ENCODE peak calls at places on chromosome 7, in six cellular contexts. E is A549, H is endothelial cell of umbilical vein, M is K562, D is GM12878, U is HepG2. J is an unnamed sample.

GRCh38 chr7:17158261-17158660 is 140.2 kb upstream of the AHR start:
- DNase-seq in E (no peak), H (no peak), M (no peak), D (no peak), U (peak), J (no peak)

GRCh38 chr7:98949336-98950044 is 71.2 kb downstream of the TRRAP start:
- DNase-seq in E (no peak), H (no peak), M (no peak), D (no peak), U (no peak), J (no peak)

GRCh38 chr7:118214051-118214832 is 10.3 kb upstream of the ANKRD7 start:
- DNase-seq in E (peak), H (peak), M (no peak), D (peak), U (no peak), J (no peak)

GRCh38 chr7:21108182-21108581 is 319.7 kb upstream of the SP4 start:
- DNase-seq in E (no peak), H (no peak), M (no peak), D (no peak), U (no peak), J (no peak)

GRCh38 chr7:48109848-48110663 is 21.0 kb downstream of the UPP1 start:
- DNase-seq in E (peak), H (peak), M (peak), D (peak), U (peak), J (peak)

GRCh38 chr7:29224726-29225125 is 30.2 kb downstream of the CHN2 start:
- DNase-seq in E (no peak), H (peak), M (no peak), D (no peak), U (no peak), J (no peak)

GRCh38 chr7:38448076-38448475 is 174.6 kb upstream of the TARP start:
- DNase-seq in E (no peak), H (no peak), M (no peak), D (no peak), U (no peak), J (no peak)

GRCh38 chr7:90213521-90213920 is 2.0 kb downstream of the STEAP2 start:
- DNase-seq in E (no peak), H (no peak), M (no peak), D (no peak), U (no peak), J (no peak)

GRCh38 chr7:46671108-46671769 is 750.2 kb upstream of the IGFBP3 start:
- DNase-seq in E (no peak), H (no peak), M (no peak), D (no peak), U (no peak), J (no peak)

GRCh38 chr7:134016223-134016941 is 110.8 kb upstream of the LRGUK start:
- DNase-seq in E (peak), H (peak), M (peak), D (no peak), U (peak), J (peak)

GRCh38 chr7:43625977-43626376 is 43.1 kb downstream of the STK17A start:
- DNase-seq in E (no peak), H (no peak), M (no peak), D (no peak), U (no peak), J (no peak)

GRCh38 chr7:128673571-128673970 is 1.5 kb downstream of the GARIN1A start:
- DNase-seq in E (no peak), H (no peak), M (no peak), D (no peak), U (no peak), J (no peak)

GRCh38 chr7:10577866-10578374 is 395.8 kb upstream of the PHF14 start:
- DNase-seq in E (no peak), H (no peak), M (peak), D (no peak), U (no peak), J (no peak)

GRCh38 chr7:121138262-121138933 is 149.9 kb downstream of the CPED1 start:
- DNase-seq in E (no peak), H (no peak), M (no peak), D (peak), U (no peak), J (no peak)

GRCh38 chr7:111255576-111255975 is 164.6 kb downstream of the LRRN3 start:
- DNase-seq in E (no peak), H (peak), M (peak), D (no peak), U (no peak), J (no peak)

GRCh38 chr7:130180571-130180971 is 24.6 kb downstream of the TMEM209 start:
- DNase-seq in E (no peak), H (no peak), M (no peak), D (no peak), U (no peak), J (no peak)

GRCh38 chr7:26854932-26855331 is 9.5 kb downstream of the SKAP2 start:
- DNase-seq in E (no peak), H (peak), M (no peak), D (no peak), U (no peak), J (no peak)

GRCh38 chr7:129557686-129558481 is 53.6 kb upstream of the NRF1 start:
- DNase-seq in E (no peak), H (no peak), M (no peak), D (no peak), U (no peak), J (no peak)

GRCh38 chr7:54964136-54964535 is 54.7 kb upstream of the EGFR start:
- DNase-seq in E (no peak), H (no peak), M (no peak), D (no peak), U (no peak), J (no peak)

GRCh38 chr7:130986271-130986690 is 252.3 kb upstream of the KLF14 start:
- DNase-seq in E (no peak), H (peak), M (no peak), D (no peak), U (no peak), J (no peak)

GRCh38 chr7:121395494-121395960 is 581 bp downstream of the FAM3C start:
- DNase-seq in E (peak), H (peak), M (no peak), D (no peak), U (peak), J (peak)

GRCh38 chr7:107383203-107383602 is 86.7 kb upstream of the GPR22 start:
- DNase-seq in E (no peak), H (no peak), M (no peak), D (no peak), U (no peak), J (no peak)

GRCh38 chr7:139711991-139712753 is 65.6 kb downstream of the HIPK2 start:
- DNase-seq in E (no peak), H (no peak), M (no peak), D (no peak), U (no peak), J (no peak)

GRCh38 chr7:138822867-138823535 is 25.0 kb upstream of the ATP6V0A4 start:
- DNase-seq in E (no peak), H (no peak), M (no peak), D (no peak), U (no peak), J (no peak)

GRCh38 chr7:99270702-99271101 is 1.9 kb upstream of the MYH16 start:
- DNase-seq in E (no peak), H (no peak), M (no peak), D (no peak), U (peak), J (no peak)

GRCh38 chr7:123604739-123605138 is 3.1 kb downstream of the ASB15 start:
- DNase-seq in E (no peak), H (no peak), M (no peak), D (no peak), U (no peak), J (no peak)

GRCh38 chr7:65746398-65746669 is 126.5 kb upstream of the VKORC1L1 start:
- DNase-seq in E (peak), H (peak), M (no peak), D (no peak), U (no peak), J (no peak)

GRCh38 chr7:43439631-43440401 is 143.1 kb upstream of the STK17A start:
- DNase-seq in E (peak), H (peak), M (peak), D (peak), U (peak), J (peak)

DNA sequence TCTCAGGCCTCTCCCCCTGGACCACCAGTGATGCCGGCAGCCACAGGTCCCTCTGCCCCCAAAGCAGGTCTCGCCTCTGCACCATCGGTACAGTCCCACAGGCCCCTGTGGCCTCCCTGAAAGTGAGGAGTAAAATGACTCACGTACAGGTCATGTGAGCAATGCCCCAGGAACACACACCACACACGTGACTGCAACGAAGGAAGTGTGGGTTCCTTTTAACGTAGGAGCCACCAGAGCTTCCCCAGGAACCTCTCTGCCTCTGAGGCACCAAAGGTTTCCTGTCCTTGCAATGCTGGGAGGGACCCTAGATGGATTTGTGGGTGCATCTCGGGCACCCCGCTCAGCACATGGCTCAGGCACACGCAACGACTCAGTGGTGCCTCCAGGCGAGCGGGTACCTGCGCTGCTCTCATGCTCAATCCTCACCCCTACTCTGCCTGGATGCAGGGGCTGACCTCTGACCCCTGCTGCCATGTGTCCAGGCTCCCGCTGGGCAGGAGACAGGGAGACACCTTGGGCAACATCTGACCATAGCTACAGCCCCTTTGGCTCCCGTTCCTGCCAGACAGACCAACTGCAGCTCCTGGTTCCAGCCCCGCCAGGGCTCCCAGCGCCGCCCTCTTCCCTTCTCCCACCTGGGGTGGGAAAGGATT is 120.7 kb downstream of the PRKAG2 start:
- DNase-seq in E (no peak), H (peak), M (no peak), D (no peak), U (no peak), J (peak)
- TF ChIP-seq MYC in E (no peak), H (no peak), M (no peak), D (no peak), U (no peak), J (no peak)

DNA sequence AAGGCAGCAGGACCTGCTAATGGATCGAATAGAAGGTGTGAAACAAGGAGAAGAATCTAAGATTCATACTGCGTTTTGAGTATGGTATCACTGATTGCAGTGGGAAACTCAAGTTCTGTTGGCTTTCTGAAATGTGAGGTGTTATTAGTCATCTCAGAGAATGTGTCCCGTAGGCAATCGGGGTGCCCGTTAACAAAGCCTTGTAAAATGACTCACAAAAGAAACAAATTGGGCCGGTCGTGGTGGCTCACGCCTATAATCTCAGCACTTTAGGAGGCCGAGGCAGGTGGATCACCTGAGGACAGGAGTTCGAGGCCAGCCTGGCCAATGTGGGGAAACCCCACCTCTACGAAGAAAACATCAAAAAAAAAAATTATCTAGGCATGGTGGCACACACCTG is 118.2 kb upstream of the C7orf33 start:
- DNase-seq in E (no peak), H (no peak), M (no peak), D (no peak), U (no peak), J (no peak)
- TF ChIP-seq MYC in E (no peak), H (no peak), M (no peak), D (no peak), U (no peak), J (no peak)

DNA sequence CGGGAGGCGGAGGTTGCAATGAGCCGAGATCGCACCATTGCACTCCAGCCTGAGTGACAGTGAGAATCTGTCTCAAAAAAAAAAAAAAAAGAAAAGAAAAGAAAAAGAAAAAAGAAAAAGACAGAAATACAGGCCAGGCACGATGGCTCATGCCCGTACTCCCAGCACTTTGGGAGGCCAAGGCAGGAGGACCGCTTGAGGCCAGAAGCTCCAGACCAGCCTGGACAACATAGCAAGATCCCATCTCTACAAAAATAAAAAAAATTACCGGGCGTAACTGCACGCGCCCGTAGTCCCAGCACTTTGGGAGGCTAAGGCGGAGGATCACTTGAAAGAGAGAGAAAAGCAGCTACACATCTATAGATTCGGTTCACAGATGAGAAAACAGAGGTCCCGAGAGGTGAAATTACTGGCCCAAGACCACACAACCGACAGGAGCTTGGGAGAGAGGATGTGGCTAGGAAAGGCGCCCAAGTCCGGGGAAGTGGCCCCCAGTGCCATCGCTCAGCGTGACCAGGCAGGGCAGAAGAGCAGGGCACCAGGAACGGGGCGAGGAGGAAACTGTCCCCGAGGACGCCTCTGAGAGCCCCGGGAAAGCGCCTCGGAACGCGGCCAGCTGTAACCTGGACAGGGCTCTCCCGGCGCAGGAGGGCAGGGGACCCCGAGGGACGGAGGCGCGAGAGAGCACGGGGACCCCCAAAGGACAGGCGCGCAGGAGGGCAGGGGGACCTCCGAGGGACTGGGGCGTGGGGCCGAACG is 612 bp downstream of the SNX8 start:
- DNase-seq in E (peak), H (no peak), M (no peak), D (no peak), U (no peak), J (peak)
- TF ChIP-seq MYC in E (no peak), H (no peak), M (no peak), D (no peak), U (no peak), J (no peak)

GRCh38 chr7:78751253-78751652 is 702.2 kb downstream of the MAGI2 start:
- DNase-seq in E (no peak), H (no peak), M (no peak), D (no peak), U (no peak), J (no peak)
- TF ChIP-seq MYC in E (no peak), H (no peak), M (no peak), D (no peak), U (no peak), J (no peak)

GRCh38 chr7:24494832-24495231 is 78.4 kb upstream of the PALS2 start:
- DNase-seq in E (no peak), H (no peak), M (no peak), D (no peak), U (no peak), J (no peak)
- TF ChIP-seq MYC in E (no peak), H (no peak), M (no peak), D (no peak), U (no peak), J (no peak)

GRCh38 chr7:5630670-5631069 is 150.8 kb downstream of the RNF216 start:
- DNase-seq in E (no peak), H (no peak), M (no peak), D (no peak), U (no peak), J (peak)
- TF ChIP-seq MYC in E (no peak), H (no peak), M (no peak), D (no peak), U (no peak), J (no peak)

GRCh38 chr7:142857625-142858024 is 2.7 kb downstream of the EPHB6 start:
- DNase-seq in E (no peak), H (no peak), M (no peak), D (no peak), U (no peak), J (no peak)

GRCh38 chr7:142854505-142855400 is at the start of gene EPHB6:
- DNase-seq in E (peak), H (no peak), M (peak), D (no peak), U (no peak), J (peak)

GRCh38 chr7:142856565-142857245 is 1.8 kb downstream of the EPHB6 start:
- DNase-seq in E (no peak), H (no peak), M (no peak), D (no peak), U (no peak), J (peak)

GRCh38 chr7:142855401-142855743 is 496 bp downstream of the EPHB6 start:
- DNase-seq in E (no peak), H (no peak), M (no peak), D (no peak), U (no peak), J (peak)

DNA sequence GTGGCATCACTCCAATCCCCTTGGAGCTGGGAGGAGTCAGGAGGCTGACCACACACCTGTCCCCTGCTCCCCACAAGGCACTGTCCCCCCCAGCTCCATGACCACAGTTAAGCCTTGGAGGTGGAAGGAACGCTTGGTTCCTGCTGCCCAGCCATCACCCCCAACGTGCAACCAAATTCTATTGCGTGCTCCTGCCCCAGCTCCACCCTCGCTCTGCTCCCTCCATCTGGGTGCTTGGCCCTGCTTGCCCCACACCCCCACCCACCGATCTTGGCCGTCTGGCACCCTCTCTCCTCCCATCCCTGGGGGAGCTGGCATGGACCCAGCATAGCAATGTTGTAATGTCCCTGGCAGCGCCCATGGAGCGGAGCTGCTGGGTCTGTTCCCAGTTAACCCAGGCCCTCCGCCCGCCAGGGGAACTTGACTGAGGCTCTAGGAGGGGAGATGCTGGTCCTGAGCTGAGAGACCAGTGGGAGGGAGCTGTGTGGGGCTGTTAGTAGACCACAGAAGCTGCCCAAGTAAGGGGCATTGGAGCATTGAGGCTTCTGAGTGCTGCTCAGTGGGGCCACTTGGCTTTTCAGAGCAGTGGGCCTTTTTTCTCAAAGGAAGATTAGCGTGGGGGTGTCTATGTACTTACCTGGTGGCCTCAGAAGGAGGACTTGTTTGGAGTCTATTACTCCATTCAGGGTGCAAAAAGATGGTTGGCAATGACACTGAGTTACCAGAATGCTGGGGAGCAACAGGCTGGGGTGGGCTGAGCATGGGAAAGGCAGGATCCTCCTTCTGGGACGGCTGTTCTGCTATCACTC is 1.1 kb downstream of the EPHB6 start:
- DNase-seq in E (no peak), H (no peak), M (no peak), D (no peak), U (no peak), J (no peak)
- TF ChIP-seq MYC in E (no peak), H (no peak), M (no peak), D (no peak), U (no peak), J (no peak)

J was measured in NB4.